ENCODE peak calls at places on chromosomes 11 and 22, in nine cellular contexts. One of them, this sample, is unnamed.

GRCh38 chr11:46247664-46248063 is 29.8 kb upstream of the CREB3L1 start:
- DNase-seq in activated naive CD4-positive, alpha-beta T cell: no peak
- DNase-seq in CD4-positive, CD25-positive, alpha-beta regulatory T cell: peak
- DNase-seq in astrocyte of the spinal cord: peak
- DNase-seq in NCI-H510A treated with DMSO at 0.1 percent for 48 hours: peak
- DNase-seq in stimulated activated CD8-positive, alpha-beta memory T cell treated with anti-CD3 and anti-CD28 coated beads, Interleukin-4, amount 100 ng/mL, for 4 hours: no peak
- DNase-seq in substantia nigra: no peak
- DNase-seq in NCI-H774: peak
- DNase-seq in T-helper 1 cell: peak
- DNase-seq in this sample: peak

GRCh38 chr11:70948416-70948815 is 304.0 kb downstream of the SHANK2 start:
- DNase-seq in activated naive CD4-positive, alpha-beta T cell: no peak
- DNase-seq in CD4-positive, CD25-positive, alpha-beta regulatory T cell: no peak
- DNase-seq in astrocyte of the spinal cord: no peak
- DNase-seq in NCI-H510A treated with DMSO at 0.1 percent for 48 hours: no peak
- DNase-seq in stimulated activated CD8-positive, alpha-beta memory T cell treated with anti-CD3 and anti-CD28 coated beads, Interleukin-4, amount 100 ng/mL, for 4 hours: no peak
- DNase-seq in substantia nigra: no peak
- DNase-seq in NCI-H774: no peak
- DNase-seq in T-helper 1 cell: no peak
- DNase-seq in this sample: no peak

GRCh38 chr11:103800406-103801114 is 235.9 kb upstream of the DDI1 start:
- DNase-seq in activated naive CD4-positive, alpha-beta T cell: no peak
- DNase-seq in CD4-positive, CD25-positive, alpha-beta regulatory T cell: no peak
- DNase-seq in astrocyte of the spinal cord: no peak
- DNase-seq in NCI-H510A treated with DMSO at 0.1 percent for 48 hours: no peak
- DNase-seq in stimulated activated CD8-positive, alpha-beta memory T cell treated with anti-CD3 and anti-CD28 coated beads, Interleukin-4, amount 100 ng/mL, for 4 hours: no peak
- DNase-seq in substantia nigra: no peak
- DNase-seq in NCI-H774: no peak
- DNase-seq in T-helper 1 cell: no peak
- DNase-seq in this sample: no peak

GRCh38 chr11:6663794-6664478 is 8.3 kb upstream of the DCHS1 start:
- DNase-seq in activated naive CD4-positive, alpha-beta T cell: no peak
- DNase-seq in CD4-positive, CD25-positive, alpha-beta regulatory T cell: no peak
- DNase-seq in astrocyte of the spinal cord: no peak
- DNase-seq in NCI-H510A treated with DMSO at 0.1 percent for 48 hours: no peak
- DNase-seq in stimulated activated CD8-positive, alpha-beta memory T cell treated with anti-CD3 and anti-CD28 coated beads, Interleukin-4, amount 100 ng/mL, for 4 hours: no peak
- DNase-seq in substantia nigra: no peak
- DNase-seq in NCI-H774: no peak
- DNase-seq in T-helper 1 cell: no peak
- DNase-seq in this sample: no peak

GRCh38 chr11:36238881-36239280 is 50.3 kb downstream of the COMMD9 start:
- DNase-seq in activated naive CD4-positive, alpha-beta T cell: no peak
- DNase-seq in CD4-positive, CD25-positive, alpha-beta regulatory T cell: no peak
- DNase-seq in astrocyte of the spinal cord: no peak
- DNase-seq in NCI-H510A treated with DMSO at 0.1 percent for 48 hours: no peak
- DNase-seq in stimulated activated CD8-positive, alpha-beta memory T cell treated with anti-CD3 and anti-CD28 coated beads, Interleukin-4, amount 100 ng/mL, for 4 hours: no peak
- DNase-seq in substantia nigra: no peak
- DNase-seq in NCI-H774: no peak
- DNase-seq in T-helper 1 cell: no peak
- DNase-seq in this sample: no peak

GRCh38 chr11:76159303-76159937 is 46.9 kb downstream of the WNT11 start:
- DNase-seq in activated naive CD4-positive, alpha-beta T cell: no peak
- DNase-seq in CD4-positive, CD25-positive, alpha-beta regulatory T cell: no peak
- DNase-seq in astrocyte of the spinal cord: no peak
- DNase-seq in NCI-H510A treated with DMSO at 0.1 percent for 48 hours: no peak
- DNase-seq in stimulated activated CD8-positive, alpha-beta memory T cell treated with anti-CD3 and anti-CD28 coated beads, Interleukin-4, amount 100 ng/mL, for 4 hours: no peak
- DNase-seq in substantia nigra: no peak
- DNase-seq in NCI-H774: no peak
- DNase-seq in T-helper 1 cell: no peak
- DNase-seq in this sample: no peak

GRCh38 chr11:126492331-126492730 is 136.8 kb downstream of the ST3GAL4 start:
- DNase-seq in activated naive CD4-positive, alpha-beta T cell: no peak
- DNase-seq in CD4-positive, CD25-positive, alpha-beta regulatory T cell: no peak
- DNase-seq in astrocyte of the spinal cord: no peak
- DNase-seq in NCI-H510A treated with DMSO at 0.1 percent for 48 hours: no peak
- DNase-seq in stimulated activated CD8-positive, alpha-beta memory T cell treated with anti-CD3 and anti-CD28 coated beads, Interleukin-4, amount 100 ng/mL, for 4 hours: no peak
- DNase-seq in substantia nigra: no peak
- DNase-seq in NCI-H774: no peak
- DNase-seq in T-helper 1 cell: no peak
- DNase-seq in this sample: no peak

GRCh38 chr11:46890665-46891064 is 27.7 kb downstream of the LRP4 start:
- DNase-seq in activated naive CD4-positive, alpha-beta T cell: no peak
- DNase-seq in CD4-positive, CD25-positive, alpha-beta regulatory T cell: no peak
- DNase-seq in astrocyte of the spinal cord: peak
- DNase-seq in NCI-H510A treated with DMSO at 0.1 percent for 48 hours: no peak
- DNase-seq in stimulated activated CD8-positive, alpha-beta memory T cell treated with anti-CD3 and anti-CD28 coated beads, Interleukin-4, amount 100 ng/mL, for 4 hours: no peak
- DNase-seq in substantia nigra: no peak
- DNase-seq in NCI-H774: no peak
- DNase-seq in T-helper 1 cell: no peak
- DNase-seq in this sample: no peak

GRCh38 chr11:87398913-87399312 is 361.2 kb downstream of the TMEM135 start:
- DNase-seq in activated naive CD4-positive, alpha-beta T cell: no peak
- DNase-seq in CD4-positive, CD25-positive, alpha-beta regulatory T cell: no peak
- DNase-seq in astrocyte of the spinal cord: no peak
- DNase-seq in NCI-H510A treated with DMSO at 0.1 percent for 48 hours: no peak
- DNase-seq in stimulated activated CD8-positive, alpha-beta memory T cell treated with anti-CD3 and anti-CD28 coated beads, Interleukin-4, amount 100 ng/mL, for 4 hours: no peak
- DNase-seq in substantia nigra: no peak
- DNase-seq in NCI-H774: no peak
- DNase-seq in T-helper 1 cell: no peak
- DNase-seq in this sample: no peak

GRCh38 chr11:113161671-113162589 is 152.5 kb upstream of the TTC12 start:
- DNase-seq in activated naive CD4-positive, alpha-beta T cell: no peak
- DNase-seq in CD4-positive, CD25-positive, alpha-beta regulatory T cell: no peak
- DNase-seq in astrocyte of the spinal cord: no peak
- DNase-seq in NCI-H510A treated with DMSO at 0.1 percent for 48 hours: peak
- DNase-seq in stimulated activated CD8-positive, alpha-beta memory T cell treated with anti-CD3 and anti-CD28 coated beads, Interleukin-4, amount 100 ng/mL, for 4 hours: no peak
- DNase-seq in substantia nigra: no peak
- DNase-seq in NCI-H774: peak
- DNase-seq in T-helper 1 cell: no peak
- DNase-seq in this sample: no peak

GRCh38 chr11:63503492-63503891 is 2.4 kb upstream of the LGALS12 start:
- DNase-seq in activated naive CD4-positive, alpha-beta T cell: no peak
- DNase-seq in CD4-positive, CD25-positive, alpha-beta regulatory T cell: no peak
- DNase-seq in astrocyte of the spinal cord: no peak
- DNase-seq in NCI-H510A treated with DMSO at 0.1 percent for 48 hours: no peak
- DNase-seq in stimulated activated CD8-positive, alpha-beta memory T cell treated with anti-CD3 and anti-CD28 coated beads, Interleukin-4, amount 100 ng/mL, for 4 hours: no peak
- DNase-seq in substantia nigra: no peak
- DNase-seq in NCI-H774: no peak
- DNase-seq in T-helper 1 cell: no peak
- DNase-seq in this sample: no peak

GRCh38 chr22:48758905-48759875 is 1068.5 kb downstream of the BRD1 start:
- DNase-seq in activated naive CD4-positive, alpha-beta T cell: no peak
- DNase-seq in CD4-positive, CD25-positive, alpha-beta regulatory T cell: no peak
- DNase-seq in astrocyte of the spinal cord: no peak
- DNase-seq in NCI-H510A treated with DMSO at 0.1 percent for 48 hours: no peak
- DNase-seq in stimulated activated CD8-positive, alpha-beta memory T cell treated with anti-CD3 and anti-CD28 coated beads, Interleukin-4, amount 100 ng/mL, for 4 hours: no peak
- DNase-seq in substantia nigra: no peak
- DNase-seq in NCI-H774: no peak
- DNase-seq in T-helper 1 cell: no peak
- DNase-seq in this sample: no peak

GRCh38 chr22:22552630-22553029 is 6.4 kb downstream of the PRAME start:
- DNase-seq in activated naive CD4-positive, alpha-beta T cell: no peak
- DNase-seq in CD4-positive, CD25-positive, alpha-beta regulatory T cell: no peak
- DNase-seq in astrocyte of the spinal cord: no peak
- DNase-seq in NCI-H510A treated with DMSO at 0.1 percent for 48 hours: no peak
- DNase-seq in stimulated activated CD8-positive, alpha-beta memory T cell treated with anti-CD3 and anti-CD28 coated beads, Interleukin-4, amount 100 ng/mL, for 4 hours: no peak
- DNase-seq in substantia nigra: no peak
- DNase-seq in NCI-H774: no peak
- DNase-seq in T-helper 1 cell: no peak
- DNase-seq in this sample: peak

GRCh38 chr11:110529043-110529442 is 99.3 kb downstream of the FDX1 start:
- DNase-seq in activated naive CD4-positive, alpha-beta T cell: no peak
- DNase-seq in CD4-positive, CD25-positive, alpha-beta regulatory T cell: no peak
- DNase-seq in astrocyte of the spinal cord: peak
- DNase-seq in NCI-H510A treated with DMSO at 0.1 percent for 48 hours: no peak
- DNase-seq in stimulated activated CD8-positive, alpha-beta memory T cell treated with anti-CD3 and anti-CD28 coated beads, Interleukin-4, amount 100 ng/mL, for 4 hours: no peak
- DNase-seq in substantia nigra: no peak
- DNase-seq in NCI-H774: no peak
- DNase-seq in T-helper 1 cell: no peak
- DNase-seq in this sample: peak

GRCh38 chr11:133526790-133527189 is 5.5 kb downstream of the OPCML start:
- DNase-seq in activated naive CD4-positive, alpha-beta T cell: no peak
- DNase-seq in CD4-positive, CD25-positive, alpha-beta regulatory T cell: no peak
- DNase-seq in astrocyte of the spinal cord: no peak
- DNase-seq in NCI-H510A treated with DMSO at 0.1 percent for 48 hours: no peak
- DNase-seq in stimulated activated CD8-positive, alpha-beta memory T cell treated with anti-CD3 and anti-CD28 coated beads, Interleukin-4, amount 100 ng/mL, for 4 hours: no peak
- DNase-seq in substantia nigra: no peak
- DNase-seq in NCI-H774: no peak
- DNase-seq in T-helper 1 cell: no peak
- DNase-seq in this sample: no peak

GRCh38 chr11:78576549-78577097 is 2.0 kb upstream of the NARS2 start:
- DNase-seq in activated naive CD4-positive, alpha-beta T cell: no peak
- DNase-seq in CD4-positive, CD25-positive, alpha-beta regulatory T cell: no peak
- DNase-seq in astrocyte of the spinal cord: no peak
- DNase-seq in NCI-H510A treated with DMSO at 0.1 percent for 48 hours: peak
- DNase-seq in stimulated activated CD8-positive, alpha-beta memory T cell treated with anti-CD3 and anti-CD28 coated beads, Interleukin-4, amount 100 ng/mL, for 4 hours: no peak
- DNase-seq in substantia nigra: no peak
- DNase-seq in NCI-H774: peak
- DNase-seq in T-helper 1 cell: no peak
- DNase-seq in this sample: no peak

GRCh38 chr11:122681070-122681469 is 25.5 kb downstream of the UBASH3B start:
- DNase-seq in activated naive CD4-positive, alpha-beta T cell: no peak
- DNase-seq in CD4-positive, CD25-positive, alpha-beta regulatory T cell: no peak
- DNase-seq in astrocyte of the spinal cord: no peak
- DNase-seq in NCI-H510A treated with DMSO at 0.1 percent for 48 hours: no peak
- DNase-seq in stimulated activated CD8-positive, alpha-beta memory T cell treated with anti-CD3 and anti-CD28 coated beads, Interleukin-4, amount 100 ng/mL, for 4 hours: no peak
- DNase-seq in substantia nigra: no peak
- DNase-seq in NCI-H774: no peak
- DNase-seq in T-helper 1 cell: no peak
- DNase-seq in this sample: no peak

GRCh38 chr22:37842015-37842793 is 1.9 kb downstream of the ANKRD54 start:
- DNase-seq in activated naive CD4-positive, alpha-beta T cell: no peak
- DNase-seq in CD4-positive, CD25-positive, alpha-beta regulatory T cell: no peak
- DNase-seq in astrocyte of the spinal cord: no peak
- DNase-seq in NCI-H510A treated with DMSO at 0.1 percent for 48 hours: no peak
- DNase-seq in stimulated activated CD8-positive, alpha-beta memory T cell treated with anti-CD3 and anti-CD28 coated beads, Interleukin-4, amount 100 ng/mL, for 4 hours: no peak
- DNase-seq in substantia nigra: no peak
- DNase-seq in NCI-H774: no peak
- DNase-seq in T-helper 1 cell: no peak
- DNase-seq in this sample: no peak

GRCh38 chr22:49440931-49441330 is 386.7 kb downstream of the BRD1 start:
- DNase-seq in activated naive CD4-positive, alpha-beta T cell: no peak
- DNase-seq in CD4-positive, CD25-positive, alpha-beta regulatory T cell: no peak
- DNase-seq in astrocyte of the spinal cord: no peak
- DNase-seq in NCI-H510A treated with DMSO at 0.1 percent for 48 hours: no peak
- DNase-seq in stimulated activated CD8-positive, alpha-beta memory T cell treated with anti-CD3 and anti-CD28 coated beads, Interleukin-4, amount 100 ng/mL, for 4 hours: no peak
- DNase-seq in substantia nigra: no peak
- DNase-seq in NCI-H774: no peak
- DNase-seq in T-helper 1 cell: no peak
- DNase-seq in this sample: no peak

GRCh38 chr11:113148652-113149051 is 165.7 kb upstream of the TTC12 start:
- DNase-seq in activated naive CD4-positive, alpha-beta T cell: no peak
- DNase-seq in CD4-positive, CD25-positive, alpha-beta regulatory T cell: no peak
- DNase-seq in astrocyte of the spinal cord: no peak
- DNase-seq in NCI-H510A treated with DMSO at 0.1 percent for 48 hours: no peak
- DNase-seq in stimulated activated CD8-positive, alpha-beta memory T cell treated with anti-CD3 and anti-CD28 coated beads, Interleukin-4, amount 100 ng/mL, for 4 hours: no peak
- DNase-seq in substantia nigra: no peak
- DNase-seq in NCI-H774: no peak
- DNase-seq in T-helper 1 cell: no peak
- DNase-seq in this sample: no peak

GRCh38 chr11:120953230-120953558 is 70.7 kb upstream of the TBCEL start:
- DNase-seq in activated naive CD4-positive, alpha-beta T cell: no peak
- DNase-seq in CD4-positive, CD25-positive, alpha-beta regulatory T cell: no peak
- DNase-seq in astrocyte of the spinal cord: no peak
- DNase-seq in NCI-H510A treated with DMSO at 0.1 percent for 48 hours: no peak
- DNase-seq in stimulated activated CD8-positive, alpha-beta memory T cell treated with anti-CD3 and anti-CD28 coated beads, Interleukin-4, amount 100 ng/mL, for 4 hours: no peak
- DNase-seq in substantia nigra: no peak
- DNase-seq in NCI-H774: no peak
- DNase-seq in T-helper 1 cell: no peak
- DNase-seq in this sample: no peak

GRCh38 chr11:87722756-87723599 is 452.3 kb downstream of the RAB38 start:
- DNase-seq in activated naive CD4-positive, alpha-beta T cell: no peak
- DNase-seq in CD4-positive, CD25-positive, alpha-beta regulatory T cell: no peak
- DNase-seq in astrocyte of the spinal cord: no peak
- DNase-seq in NCI-H510A treated with DMSO at 0.1 percent for 48 hours: no peak
- DNase-seq in stimulated activated CD8-positive, alpha-beta memory T cell treated with anti-CD3 and anti-CD28 coated beads, Interleukin-4, amount 100 ng/mL, for 4 hours: no peak
- DNase-seq in substantia nigra: no peak
- DNase-seq in NCI-H774: no peak
- DNase-seq in T-helper 1 cell: no peak
- DNase-seq in this sample: peak

GRCh38 chr22:46586531-46587011 is 33.6 kb upstream of the GRAMD4 start:
- DNase-seq in activated naive CD4-positive, alpha-beta T cell: no peak
- DNase-seq in CD4-positive, CD25-positive, alpha-beta regulatory T cell: no peak
- DNase-seq in astrocyte of the spinal cord: no peak
- DNase-seq in NCI-H510A treated with DMSO at 0.1 percent for 48 hours: no peak
- DNase-seq in stimulated activated CD8-positive, alpha-beta memory T cell treated with anti-CD3 and anti-CD28 coated beads, Interleukin-4, amount 100 ng/mL, for 4 hours: no peak
- DNase-seq in substantia nigra: no peak
- DNase-seq in NCI-H774: no peak
- DNase-seq in T-helper 1 cell: no peak
- DNase-seq in this sample: no peak

GRCh38 chr22:42754658-42755057 is 34.0 kb upstream of the A4GALT start:
- DNase-seq in activated naive CD4-positive, alpha-beta T cell: no peak
- DNase-seq in CD4-positive, CD25-positive, alpha-beta regulatory T cell: no peak
- DNase-seq in astrocyte of the spinal cord: peak
- DNase-seq in NCI-H510A treated with DMSO at 0.1 percent for 48 hours: no peak
- DNase-seq in stimulated activated CD8-positive, alpha-beta memory T cell treated with anti-CD3 and anti-CD28 coated beads, Interleukin-4, amount 100 ng/mL, for 4 hours: no peak
- DNase-seq in substantia nigra: no peak
- DNase-seq in NCI-H774: no peak
- DNase-seq in T-helper 1 cell: no peak
- DNase-seq in this sample: peak

GRCh38 chr22:32558681-32559355 is 84.2 kb downstream of the FBXO7 start:
- DNase-seq in activated naive CD4-positive, alpha-beta T cell: no peak
- DNase-seq in CD4-positive, CD25-positive, alpha-beta regulatory T cell: no peak
- DNase-seq in astrocyte of the spinal cord: peak
- DNase-seq in NCI-H510A treated with DMSO at 0.1 percent for 48 hours: no peak
- DNase-seq in stimulated activated CD8-positive, alpha-beta memory T cell treated with anti-CD3 and anti-CD28 coated beads, Interleukin-4, amount 100 ng/mL, for 4 hours: no peak
- DNase-seq in substantia nigra: peak
- DNase-seq in NCI-H774: no peak
- DNase-seq in T-helper 1 cell: no peak
- DNase-seq in this sample: no peak

GRCh38 chr22:19056951-19057401 is 65.2 kb downstream of the DGCR2 start:
- DNase-seq in activated naive CD4-positive, alpha-beta T cell: no peak
- DNase-seq in CD4-positive, CD25-positive, alpha-beta regulatory T cell: no peak
- DNase-seq in astrocyte of the spinal cord: no peak
- DNase-seq in NCI-H510A treated with DMSO at 0.1 percent for 48 hours: no peak
- DNase-seq in stimulated activated CD8-positive, alpha-beta memory T cell treated with anti-CD3 and anti-CD28 coated beads, Interleukin-4, amount 100 ng/mL, for 4 hours: no peak
- DNase-seq in substantia nigra: no peak
- DNase-seq in NCI-H774: no peak
- DNase-seq in T-helper 1 cell: no peak
- DNase-seq in this sample: no peak

GRCh38 chr11:95512682-95513081 is 276.9 kb downstream of the FAM76B start:
- DNase-seq in activated naive CD4-positive, alpha-beta T cell: no peak
- DNase-seq in CD4-positive, CD25-positive, alpha-beta regulatory T cell: no peak
- DNase-seq in astrocyte of the spinal cord: peak
- DNase-seq in NCI-H510A treated with DMSO at 0.1 percent for 48 hours: no peak
- DNase-seq in stimulated activated CD8-positive, alpha-beta memory T cell treated with anti-CD3 and anti-CD28 coated beads, Interleukin-4, amount 100 ng/mL, for 4 hours: no peak
- DNase-seq in substantia nigra: no peak
- DNase-seq in NCI-H774: no peak
- DNase-seq in T-helper 1 cell: no peak
- DNase-seq in this sample: peak

GRCh38 chr11:69534166-69534530 is 52.7 kb downstream of the LINC01488 start:
- DNase-seq in activated naive CD4-positive, alpha-beta T cell: no peak
- DNase-seq in CD4-positive, CD25-positive, alpha-beta regulatory T cell: no peak
- DNase-seq in astrocyte of the spinal cord: no peak
- DNase-seq in NCI-H510A treated with DMSO at 0.1 percent for 48 hours: no peak
- DNase-seq in stimulated activated CD8-positive, alpha-beta memory T cell treated with anti-CD3 and anti-CD28 coated beads, Interleukin-4, amount 100 ng/mL, for 4 hours: no peak
- DNase-seq in substantia nigra: no peak
- DNase-seq in NCI-H774: no peak
- DNase-seq in T-helper 1 cell: no peak
- DNase-seq in this sample: no peak

GRCh38 chr22:35215993-35216392 is 41.3 kb upstream of the HMGXB4 start:
- DNase-seq in activated naive CD4-positive, alpha-beta T cell: no peak
- DNase-seq in CD4-positive, CD25-positive, alpha-beta regulatory T cell: no peak
- DNase-seq in astrocyte of the spinal cord: no peak
- DNase-seq in NCI-H510A treated with DMSO at 0.1 percent for 48 hours: no peak
- DNase-seq in stimulated activated CD8-positive, alpha-beta memory T cell treated with anti-CD3 and anti-CD28 coated beads, Interleukin-4, amount 100 ng/mL, for 4 hours: no peak
- DNase-seq in substantia nigra: no peak
- DNase-seq in NCI-H774: no peak
- DNase-seq in T-helper 1 cell: no peak
- DNase-seq in this sample: no peak

GRCh38 chr11:62336949-62337681 is at the start of gene ASRGL1:
- DNase-seq in activated naive CD4-positive, alpha-beta T cell: peak
- DNase-seq in CD4-positive, CD25-positive, alpha-beta regulatory T cell: peak
- DNase-seq in astrocyte of the spinal cord: peak
- DNase-seq in NCI-H510A treated with DMSO at 0.1 percent for 48 hours: peak
- DNase-seq in stimulated activated CD8-positive, alpha-beta memory T cell treated with anti-CD3 and anti-CD28 coated beads, Interleukin-4, amount 100 ng/mL, for 4 hours: peak
- DNase-seq in substantia nigra: peak
- DNase-seq in NCI-H774: peak
- DNase-seq in T-helper 1 cell: peak
- DNase-seq in this sample: peak

GRCh38 chr22:45590262-45590661 is 81.4 kb upstream of the ATXN10 start:
- DNase-seq in activated naive CD4-positive, alpha-beta T cell: no peak
- DNase-seq in CD4-positive, CD25-positive, alpha-beta regulatory T cell: no peak
- DNase-seq in astrocyte of the spinal cord: no peak
- DNase-seq in NCI-H510A treated with DMSO at 0.1 percent for 48 hours: no peak
- DNase-seq in stimulated activated CD8-positive, alpha-beta memory T cell treated with anti-CD3 and anti-CD28 coated beads, Interleukin-4, amount 100 ng/mL, for 4 hours: no peak
- DNase-seq in substantia nigra: no peak
- DNase-seq in NCI-H774: no peak
- DNase-seq in T-helper 1 cell: no peak
- DNase-seq in this sample: no peak